ENCODE peak calls at places on chromosomes 2 and 18, in ten cellular contexts. One of them, this sample, is unnamed.

GRCh38 chr18:77108001-77108692 is 24.4 kb downstream of the MBP start:
- DNase-seq in fibroblast of pulmonary artery: peak
- DNase-seq in AG10803: peak
- DNase-seq in dorsolateral prefrontal cortex: no peak
- DNase-seq in ascending aorta: no peak
- DNase-seq in glutamatergic neuron: no peak
- DNase-seq in testis: peak
- DNase-seq in lung: no peak
- DNase-seq in PC-3: no peak
- DNase-seq in HFF-Myc: no peak
- DNase-seq in this sample: no peak

GRCh38 chr2:235857613-235858012 is 310.6 kb downstream of the GBX2 start:
- DNase-seq in fibroblast of pulmonary artery: peak
- DNase-seq in AG10803: peak
- DNase-seq in dorsolateral prefrontal cortex: no peak
- DNase-seq in ascending aorta: no peak
- DNase-seq in glutamatergic neuron: no peak
- DNase-seq in testis: no peak
- DNase-seq in lung: no peak
- DNase-seq in PC-3: no peak
- DNase-seq in HFF-Myc: no peak
- DNase-seq in this sample: no peak

GRCh38 chr2:108444941-108445840 is 3.8 kb upstream of the GCC2 start:
- DNase-seq in fibroblast of pulmonary artery: peak
- DNase-seq in AG10803: peak
- DNase-seq in dorsolateral prefrontal cortex: no peak
- DNase-seq in ascending aorta: no peak
- DNase-seq in glutamatergic neuron: no peak
- DNase-seq in testis: no peak
- DNase-seq in lung: no peak
- DNase-seq in PC-3: no peak
- DNase-seq in HFF-Myc: peak
- DNase-seq in this sample: no peak

GRCh38 chr2:174004900-174005605 is 39.9 kb upstream of the SP3 start:
- DNase-seq in fibroblast of pulmonary artery: peak
- DNase-seq in AG10803: peak
- DNase-seq in dorsolateral prefrontal cortex: no peak
- DNase-seq in ascending aorta: no peak
- DNase-seq in glutamatergic neuron: no peak
- DNase-seq in testis: no peak
- DNase-seq in lung: no peak
- DNase-seq in PC-3: peak
- DNase-seq in HFF-Myc: no peak
- DNase-seq in this sample: no peak

GRCh38 chr2:196263181-196263747 is 91.9 kb upstream of the STK17B start:
- DNase-seq in fibroblast of pulmonary artery: no peak
- DNase-seq in AG10803: peak
- DNase-seq in dorsolateral prefrontal cortex: no peak
- DNase-seq in ascending aorta: no peak
- DNase-seq in glutamatergic neuron: no peak
- DNase-seq in testis: no peak
- DNase-seq in lung: no peak
- DNase-seq in PC-3: peak
- DNase-seq in HFF-Myc: no peak
- DNase-seq in this sample: no peak

GRCh38 chr18:50393802-50394201 is 19.0 kb downstream of the SKA1 start:
- DNase-seq in fibroblast of pulmonary artery: no peak
- DNase-seq in AG10803: no peak
- DNase-seq in dorsolateral prefrontal cortex: no peak
- DNase-seq in ascending aorta: no peak
- DNase-seq in glutamatergic neuron: no peak
- DNase-seq in testis: no peak
- DNase-seq in lung: no peak
- DNase-seq in PC-3: no peak
- DNase-seq in HFF-Myc: no peak
- DNase-seq in this sample: no peak

GRCh38 chr18:5380581-5380980 is 85.1 kb upstream of the ZBTB14 start:
- DNase-seq in fibroblast of pulmonary artery: no peak
- DNase-seq in AG10803: no peak
- DNase-seq in dorsolateral prefrontal cortex: no peak
- DNase-seq in ascending aorta: no peak
- DNase-seq in glutamatergic neuron: no peak
- DNase-seq in testis: no peak
- DNase-seq in lung: no peak
- DNase-seq in PC-3: no peak
- DNase-seq in HFF-Myc: no peak
- DNase-seq in this sample: no peak

GRCh38 chr18:79955302-79956075 is 4.0 kb upstream of the SLC66A2 start:
- DNase-seq in fibroblast of pulmonary artery: no peak
- DNase-seq in AG10803: no peak
- DNase-seq in dorsolateral prefrontal cortex: peak
- DNase-seq in ascending aorta: no peak
- DNase-seq in glutamatergic neuron: no peak
- DNase-seq in testis: peak
- DNase-seq in lung: no peak
- DNase-seq in PC-3: no peak
- DNase-seq in HFF-Myc: no peak
- DNase-seq in this sample: no peak

GRCh38 chr2:68436270-68436669 is 30.8 kb downstream of the FBXO48 start:
- DNase-seq in fibroblast of pulmonary artery: peak
- DNase-seq in AG10803: peak
- DNase-seq in dorsolateral prefrontal cortex: no peak
- DNase-seq in ascending aorta: no peak
- DNase-seq in glutamatergic neuron: no peak
- DNase-seq in testis: no peak
- DNase-seq in lung: no peak
- DNase-seq in PC-3: no peak
- DNase-seq in HFF-Myc: no peak
- DNase-seq in this sample: no peak

GRCh38 chr2:2324119-2324518 is 7.0 kb downstream of the MYT1L start:
- DNase-seq in fibroblast of pulmonary artery: no peak
- DNase-seq in AG10803: no peak
- DNase-seq in dorsolateral prefrontal cortex: no peak
- DNase-seq in ascending aorta: no peak
- DNase-seq in glutamatergic neuron: no peak
- DNase-seq in testis: no peak
- DNase-seq in lung: no peak
- DNase-seq in PC-3: no peak
- DNase-seq in HFF-Myc: no peak
- DNase-seq in this sample: no peak

GRCh38 chr2:191869178-191869577 is 22.3 kb upstream of the CAVIN2 start:
- DNase-seq in fibroblast of pulmonary artery: peak
- DNase-seq in AG10803: no peak
- DNase-seq in dorsolateral prefrontal cortex: peak
- DNase-seq in ascending aorta: no peak
- DNase-seq in glutamatergic neuron: peak
- DNase-seq in testis: peak
- DNase-seq in lung: no peak
- DNase-seq in PC-3: peak
- DNase-seq in HFF-Myc: no peak
- DNase-seq in this sample: no peak

GRCh38 chr2:13858626-13859025 is 773.9 kb upstream of the LRATD1 start:
- DNase-seq in fibroblast of pulmonary artery: no peak
- DNase-seq in AG10803: peak
- DNase-seq in dorsolateral prefrontal cortex: no peak
- DNase-seq in ascending aorta: no peak
- DNase-seq in glutamatergic neuron: no peak
- DNase-seq in testis: no peak
- DNase-seq in lung: no peak
- DNase-seq in PC-3: peak
- DNase-seq in HFF-Myc: no peak
- DNase-seq in this sample: no peak

DNA sequence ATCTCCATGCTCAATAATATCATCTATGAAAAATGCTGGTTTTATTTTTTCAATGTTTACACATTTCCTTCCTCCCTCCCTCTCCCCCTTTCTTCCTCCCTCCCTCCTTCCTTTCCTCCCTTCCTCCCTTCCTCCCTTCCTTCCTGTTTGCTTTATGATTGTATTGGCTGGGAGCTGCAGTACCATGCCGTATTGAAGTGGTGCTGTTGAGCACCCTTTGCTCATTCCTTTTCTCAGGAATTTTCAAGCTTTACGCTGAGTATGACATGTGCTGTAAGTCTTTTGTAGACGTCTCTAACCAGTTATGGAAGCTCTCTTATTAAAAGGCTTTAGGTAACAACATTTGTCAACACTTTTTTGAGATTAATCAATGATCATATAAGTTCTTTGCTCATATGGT is 100.4 kb downstream of the SNTG2 start:
- DNase-seq in fibroblast of pulmonary artery: peak
- DNase-seq in AG10803: peak
- DNase-seq in dorsolateral prefrontal cortex: no peak
- DNase-seq in ascending aorta: no peak
- DNase-seq in glutamatergic neuron: no peak
- DNase-seq in testis: no peak
- DNase-seq in lung: no peak
- DNase-seq in PC-3: peak
- DNase-seq in HFF-Myc: no peak
- DNase-seq in this sample: no peak
- TF ChIP-seq CTCF in fibroblast of pulmonary artery: peak
- TF ChIP-seq CTCF in AG10803: peak
- TF ChIP-seq CTCF in dorsolateral prefrontal cortex: no peak
- TF ChIP-seq CTCF in ascending aorta: no peak
- TF ChIP-seq CTCF in glutamatergic neuron: peak
- TF ChIP-seq CTCF in testis: no peak
- TF ChIP-seq CTCF in lung: no peak
- TF ChIP-seq CTCF in PC-3: peak
- TF ChIP-seq CTCF in HFF-Myc: peak
- TF ChIP-seq CTCF in this sample: no peak

GRCh38 chr2:210616074-210616473 is 59.7 kb downstream of the CPS1 start:
- DNase-seq in fibroblast of pulmonary artery: no peak
- DNase-seq in AG10803: peak
- DNase-seq in dorsolateral prefrontal cortex: no peak
- DNase-seq in ascending aorta: no peak
- DNase-seq in glutamatergic neuron: no peak
- DNase-seq in testis: no peak
- DNase-seq in lung: no peak
- DNase-seq in PC-3: no peak
- DNase-seq in HFF-Myc: no peak
- DNase-seq in this sample: no peak

GRCh38 chr2:210617732-210618330 is 61.4 kb downstream of the CPS1 start:
- DNase-seq in fibroblast of pulmonary artery: peak
- DNase-seq in AG10803: peak
- DNase-seq in dorsolateral prefrontal cortex: no peak
- DNase-seq in ascending aorta: no peak
- DNase-seq in glutamatergic neuron: no peak
- DNase-seq in testis: peak
- DNase-seq in lung: no peak
- DNase-seq in PC-3: peak
- DNase-seq in HFF-Myc: peak
- DNase-seq in this sample: peak

GRCh38 chr2:210623506-210623905 is 67.1 kb downstream of the CPS1 start:
- DNase-seq in fibroblast of pulmonary artery: no peak
- DNase-seq in AG10803: no peak
- DNase-seq in dorsolateral prefrontal cortex: no peak
- DNase-seq in ascending aorta: no peak
- DNase-seq in glutamatergic neuron: no peak
- DNase-seq in testis: no peak
- DNase-seq in lung: no peak
- DNase-seq in PC-3: no peak
- DNase-seq in HFF-Myc: no peak
- DNase-seq in this sample: no peak

GRCh38 chr2:210617318-210617717 is 60.9 kb downstream of the CPS1 start:
- DNase-seq in fibroblast of pulmonary artery: no peak
- DNase-seq in AG10803: no peak
- DNase-seq in dorsolateral prefrontal cortex: no peak
- DNase-seq in ascending aorta: no peak
- DNase-seq in glutamatergic neuron: no peak
- DNase-seq in testis: no peak
- DNase-seq in lung: no peak
- DNase-seq in PC-3: no peak
- DNase-seq in HFF-Myc: no peak
- DNase-seq in this sample: no peak

DNA sequence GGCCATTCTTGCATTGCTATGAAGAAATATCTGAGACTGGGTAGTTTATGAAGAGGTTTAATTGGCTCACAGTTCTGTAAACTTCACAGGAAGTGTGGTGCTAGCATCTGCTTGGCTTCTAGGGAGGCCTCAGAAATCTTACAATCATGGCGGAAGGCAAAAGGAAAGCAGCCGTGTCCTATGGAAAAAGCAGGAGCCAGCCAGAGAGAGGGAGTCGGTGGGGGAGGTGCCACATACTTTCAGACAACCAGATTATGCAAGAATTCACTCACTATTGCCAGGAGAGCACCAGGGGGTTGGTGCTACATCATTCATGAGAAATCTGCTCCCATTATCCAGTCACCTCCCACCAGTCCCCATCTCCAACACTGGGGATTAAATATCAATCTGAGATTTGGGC is 64.1 kb downstream of the CPS1 start:
- DNase-seq in fibroblast of pulmonary artery: peak
- DNase-seq in AG10803: peak
- DNase-seq in dorsolateral prefrontal cortex: no peak
- DNase-seq in ascending aorta: no peak
- DNase-seq in glutamatergic neuron: no peak
- DNase-seq in testis: no peak
- DNase-seq in lung: no peak
- DNase-seq in PC-3: no peak
- DNase-seq in HFF-Myc: no peak
- DNase-seq in this sample: no peak
- TF ChIP-seq CTCF in fibroblast of pulmonary artery: no peak
- TF ChIP-seq CTCF in AG10803: no peak
- TF ChIP-seq CTCF in dorsolateral prefrontal cortex: no peak
- TF ChIP-seq CTCF in ascending aorta: no peak
- TF ChIP-seq CTCF in glutamatergic neuron: no peak
- TF ChIP-seq CTCF in testis: no peak
- TF ChIP-seq CTCF in lung: no peak
- TF ChIP-seq CTCF in PC-3: no peak
- TF ChIP-seq CTCF in HFF-Myc: no peak
- TF ChIP-seq CTCF in this sample: no peak

DNA sequence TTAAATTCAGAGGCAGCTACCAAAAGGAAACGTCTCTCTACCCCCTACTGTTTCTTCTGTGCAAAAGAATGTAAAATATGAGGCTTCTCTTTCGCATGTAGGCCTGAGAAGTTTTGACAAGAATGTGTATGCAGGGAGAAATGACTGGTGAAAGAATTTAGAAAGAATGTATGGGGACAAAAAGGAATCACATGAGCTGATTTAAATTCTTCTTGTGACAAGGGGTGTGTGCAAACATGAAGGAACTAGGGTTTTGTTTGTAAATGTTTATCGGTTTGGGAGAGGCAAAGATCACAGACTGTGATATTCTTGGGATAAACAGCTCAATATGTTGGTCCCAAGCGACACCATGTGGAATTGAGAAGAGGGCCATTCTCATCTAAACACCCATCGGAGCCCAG is 345.2 kb upstream of the VRK2 start:
- DNase-seq in fibroblast of pulmonary artery: peak
- DNase-seq in AG10803: peak
- DNase-seq in dorsolateral prefrontal cortex: no peak
- DNase-seq in ascending aorta: no peak
- DNase-seq in glutamatergic neuron: no peak
- DNase-seq in testis: no peak
- DNase-seq in lung: no peak
- DNase-seq in PC-3: no peak
- DNase-seq in HFF-Myc: no peak
- DNase-seq in this sample: no peak
- TF ChIP-seq CTCF in fibroblast of pulmonary artery: no peak
- TF ChIP-seq CTCF in AG10803: peak
- TF ChIP-seq CTCF in dorsolateral prefrontal cortex: no peak
- TF ChIP-seq CTCF in ascending aorta: no peak
- TF ChIP-seq CTCF in glutamatergic neuron: no peak
- TF ChIP-seq CTCF in testis: no peak
- TF ChIP-seq CTCF in lung: no peak
- TF ChIP-seq CTCF in PC-3: peak
- TF ChIP-seq CTCF in HFF-Myc: no peak
- TF ChIP-seq CTCF in this sample: no peak

GRCh38 chr2:149037851-149038250 is 648 bp upstream of the LYPD6B start:
- DNase-seq in fibroblast of pulmonary artery: no peak
- DNase-seq in AG10803: no peak
- DNase-seq in dorsolateral prefrontal cortex: no peak
- DNase-seq in ascending aorta: no peak
- DNase-seq in glutamatergic neuron: no peak
- DNase-seq in testis: no peak
- DNase-seq in lung: no peak
- DNase-seq in PC-3: peak
- DNase-seq in HFF-Myc: no peak
- DNase-seq in this sample: no peak
- TF ChIP-seq CTCF in fibroblast of pulmonary artery: no peak
- TF ChIP-seq CTCF in AG10803: no peak
- TF ChIP-seq CTCF in dorsolateral prefrontal cortex: no peak
- TF ChIP-seq CTCF in ascending aorta: no peak
- TF ChIP-seq CTCF in glutamatergic neuron: no peak
- TF ChIP-seq CTCF in testis: no peak
- TF ChIP-seq CTCF in lung: no peak
- TF ChIP-seq CTCF in PC-3: peak
- TF ChIP-seq CTCF in HFF-Myc: no peak
- TF ChIP-seq CTCF in this sample: no peak

This sample was measured in AG09319.